ENCODE peak calls at places on chromosomes 2 and 18, in six cellular contexts. W is fibroblast of lung, N is endodermal cell, E is mesendoderm, Z is cardiac fibroblast, O is neuronal stem cell. B is an unnamed sample.

GRCh38 chr18:11998182-11998581 is 16.9 kb downstream of the IMPA2 start:
- DNase-seq in O (no peak), Z (peak; percentile 22), N (no peak), W (no peak), E (no peak), B (no peak)

GRCh38 chr2:237691200-237691907 is 64.0 kb downstream of the LRRFIP1 start:
- DNase-seq in O (peak; percentile 49), Z (no peak), N (peak; percentile 83), E (no peak), W (no peak), B (no peak)

GRCh38 chr2:100767810-100768806 is 51.8 kb upstream of the NPAS2 start:
- DNase-seq in O (no peak), W (no peak), N (no peak), Z (no peak), E (no peak), B (no peak)

GRCh38 chr2:180125245-180125962 is 118.3 kb upstream of the CWC22 start:
- DNase-seq in O (peak; percentile 51), N (peak; percentile 86), Z (peak; percentile 94), W (peak; percentile 97), E (peak; percentile 84), B (peak; percentile 82)

GRCh38 chr2:75516378-75517122 is 44.2 kb downstream of the EVA1A start:
- DNase-seq in N (no peak), O (no peak), E (no peak), Z (no peak), W (no peak), B (no peak)

GRCh38 chr18:79766308-79766707 is 31.4 kb upstream of the KCNG2 start:
- DNase-seq in N (peak; percentile 38), W (no peak), E (no peak), O (no peak), Z (no peak), B (no peak)

GRCh38 chr2:182368446-182368845 is 58.4 kb downstream of the PDE1A start:
- DNase-seq in Z (peak; percentile 60), N (no peak), W (peak; percentile 69), O (no peak), E (no peak), B (no peak)

GRCh38 chr2:164717000-164717597 is 95.8 kb upstream of the GRB14 start:
- DNase-seq in W (no peak), E (no peak), Z (peak; percentile 60), O (no peak), N (no peak), B (no peak)

GRCh38 chr2:156115338-156115737 is 217.2 kb downstream of the NR4A2 start:
- DNase-seq in W (peak; percentile 78), O (no peak), N (no peak), Z (no peak), E (no peak), B (no peak)

GRCh38 chr2:64567473-64567872 is 43.3 kb downstream of the AFTPH start:
- DNase-seq in N (no peak), O (no peak), E (no peak), W (no peak), Z (no peak), B (no peak)

GRCh38 chr2:54606393-54606973 is 117.0 kb upstream of the EML6 start:
- DNase-seq in N (no peak), O (no peak), W (no peak), E (no peak), Z (no peak), B (no peak)

GRCh38 chr2:70870790-70871189 is 35.2 kb upstream of the CD207 start:
- DNase-seq in W (no peak), E (no peak), N (peak; percentile 46), O (no peak), Z (no peak), B (no peak)

GRCh38 chr2:207474871-207475485 is 54.8 kb upstream of the CREB1 start:
- DNase-seq in O (peak; percentile 51), Z (peak; percentile 75), W (peak; percentile 36), E (peak; percentile 61), N (peak; percentile 60), B (no peak)

GRCh38 chr2:263774-264492 is at the start of gene SH3YL1:
- DNase-seq in E (peak; percentile 53), W (peak; percentile 60), N (peak; percentile 83), O (no peak), Z (peak; percentile 19), B (no peak)

GRCh38 chr2:108271691-108272253 is 16.9 kb upstream of the SULT1C2 start:
- DNase-seq in O (no peak), Z (peak; percentile 30), E (no peak), N (no peak), W (peak; percentile 48), B (peak; percentile 17)

GRCh38 chr2:108268001-108268400 is 20.7 kb upstream of the SULT1C2 start:
- DNase-seq in E (no peak), N (no peak), Z (no peak), O (no peak), W (peak; percentile 90), B (peak; percentile 21)

GRCh38 chr2:108270346-108270745 is 18.3 kb upstream of the SULT1C2 start:
- DNase-seq in Z (no peak), N (no peak), W (no peak), O (no peak), E (no peak), B (no peak)

GRCh38 chr2:108267117-108267516 is 21.6 kb upstream of the SULT1C2 start:
- DNase-seq in E (no peak), N (no peak), W (peak; percentile 67), O (no peak), Z (peak; percentile 12), B (peak; percentile 17)

DNA sequence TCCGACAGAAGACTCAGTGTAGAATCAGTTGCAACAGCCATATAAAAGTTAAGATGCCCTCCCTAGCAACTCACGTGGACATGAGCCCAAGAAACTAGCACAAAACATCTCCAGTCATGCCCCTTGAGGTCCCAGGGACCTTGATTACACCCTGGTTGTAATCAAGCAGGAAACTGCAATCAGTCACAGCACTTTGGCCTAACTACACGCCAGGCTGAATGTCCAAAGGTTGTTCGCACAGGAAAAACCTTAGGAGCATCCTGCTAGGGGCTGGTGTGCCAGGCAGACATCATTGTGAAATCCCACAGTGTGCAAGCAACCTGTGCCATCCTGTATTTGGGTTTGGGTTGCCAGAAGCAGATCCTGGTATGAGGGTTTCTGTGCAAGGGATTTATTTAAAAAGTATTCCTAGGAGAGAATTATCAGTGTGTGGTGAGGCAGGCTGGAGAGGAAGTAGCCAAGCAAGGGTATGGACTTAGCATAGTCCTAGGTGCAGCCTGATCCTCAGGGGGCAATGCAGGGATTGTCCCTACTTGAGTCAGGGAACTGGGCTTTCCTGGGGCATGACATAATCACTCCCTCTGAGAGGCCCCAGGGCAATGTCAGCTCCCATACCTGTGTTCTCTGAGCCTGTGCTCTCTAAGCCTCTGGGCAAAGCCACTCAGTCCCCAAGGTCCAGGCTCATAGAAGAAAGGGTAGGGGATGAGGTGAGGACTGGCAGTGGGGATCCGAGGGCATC is 17.8 kb upstream of the SULT1C2 start:
- DNase-seq in Z (no peak), E (peak; percentile 11), N (no peak), O (no peak), W (no peak), B (no peak)
- H3K4me3 ChIP-seq in Z (no peak overlapping the region), E (no peak overlapping the region), N (no peak overlapping the region), O (no peak overlapping the region), W (no peak overlapping the region), B (no peak overlapping the region)

GRCh38 chr2:106582431-106583143 is 95.4 kb downstream of the CD8B2 start:
- DNase-seq in N (peak; percentile 86), Z (peak; percentile 89), O (peak; percentile 74), E (peak; percentile 81), W (peak; percentile 62), B (no peak)
- H3K4me3 ChIP-seq in N (peak overlapping the region; percentile 72), Z (peak overlapping the region; percentile 33), O (peak overlapping the region; percentile 6), E (no peak overlapping the region), W (peak overlapping the region; percentile 31), B (peak overlapping the region; percentile 42)

GRCh38 chr2:233068762-233069418 is 8.7 kb downstream of the INPP5D start:
- DNase-seq in O (no peak), N (peak; percentile 22), W (no peak), Z (no peak), E (no peak), B (no peak)
- H3K4me3 ChIP-seq in O (no peak overlapping the region), N (no peak overlapping the region), W (no peak overlapping the region), Z (no peak overlapping the region), E (no peak overlapping the region), B (no peak overlapping the region)

GRCh38 chr2:157438907-157439791 is 4.7 kb downstream of the CYTIP start:
- DNase-seq in E (no peak), O (no peak), N (no peak), W (peak; percentile 11), Z (peak; percentile 59), B (no peak)
- H3K4me3 ChIP-seq in E (no peak overlapping the region), O (no peak overlapping the region), N (no peak overlapping the region), W (no peak overlapping the region), Z (no peak overlapping the region), B (no peak overlapping the region)

DNA sequence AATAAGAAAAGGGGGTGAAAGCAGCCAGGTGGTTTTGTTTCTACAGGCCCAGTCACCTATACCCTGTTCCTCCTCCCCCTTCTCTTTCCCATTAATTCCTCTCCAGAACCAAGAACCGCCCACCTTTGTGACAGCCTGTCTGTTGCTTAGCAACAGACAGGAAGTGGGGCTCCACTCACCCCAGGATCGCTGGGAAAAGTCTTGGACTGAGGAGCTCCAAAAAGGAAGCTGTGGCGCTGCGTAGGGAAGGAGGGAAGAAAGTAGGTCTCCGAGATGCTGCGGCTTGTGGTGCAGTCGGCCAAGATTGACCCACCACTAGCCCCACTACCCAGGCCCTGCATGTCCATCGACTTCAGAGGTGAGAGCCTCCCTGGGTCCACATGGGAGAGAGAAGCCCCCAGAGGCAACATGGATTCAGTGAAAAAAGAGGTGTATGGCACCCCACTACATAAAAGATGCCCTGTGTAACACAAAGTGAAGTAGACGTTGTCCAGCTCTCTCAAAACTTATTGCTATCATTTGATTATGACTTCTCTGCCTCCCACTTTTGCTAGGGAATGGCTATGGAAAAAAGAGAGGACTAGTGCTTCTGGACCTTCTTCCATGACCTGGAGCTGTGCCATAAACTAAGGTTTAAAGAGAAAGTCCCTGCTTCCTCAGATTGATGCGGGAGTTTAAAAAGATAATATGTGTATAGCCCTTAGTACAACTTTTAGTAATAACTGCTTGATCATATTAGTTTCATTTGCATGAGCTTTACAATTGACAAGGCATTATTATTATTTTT is at the start of gene FER1L5:
- DNase-seq in N (peak; percentile 82), Z (peak; percentile 83), E (peak; percentile 93), W (peak; percentile 80), O (peak; percentile 67), B (no peak)
- H3K4me3 ChIP-seq in N (no peak within 1 kb of the TSS), Z (peak within 1 kb of the TSS; percentile 48), E (no peak within 1 kb of the TSS), W (peak within 1 kb of the TSS; percentile 63), O (peak within 1 kb of the TSS; percentile 39), B (peak within 1 kb of the TSS; percentile 56)

B was measured in AG04449.